ENCODE peak calls at places on chromosomes 2 and 18, in five cellular contexts. A, E, Q, U and O are unnamed samples.

GRCh38 chr18:46728219-46728930 is 28.5 kb downstream of the ST8SIA5 start:
- DNase-seq in U (no peak), E (no peak), Q (no peak), A (no peak), O (no peak)

GRCh38 chr2:172588931-172589330 is 33.0 kb downstream of the PDK1 start:
- DNase-seq in Q (no peak), A (no peak), U (no peak), E (no peak), O (no peak)

GRCh38 chr2:149020432-149020851 is 18.1 kb upstream of the LYPD6B start:
- DNase-seq in Q (no peak), A (no peak), U (peak), E (no peak), O (peak)

GRCh38 chr2:181552808-181553207 is 95.6 kb downstream of the ITGA4 start:
- DNase-seq in E (no peak), A (no peak), Q (no peak), U (no peak), O (no peak)

GRCh38 chr2:233209117-233209977 is 42.1 kb upstream of the ATG16L1 start:
- DNase-seq in U (no peak), Q (no peak), A (peak), E (no peak), O (no peak)

GRCh38 chr18:24600076-24600654 is 139.7 kb downstream of the HRH4 start:
- DNase-seq in E (peak), U (no peak), Q (no peak), A (peak), O (no peak)

GRCh38 chr18:79948719-79949411 is 2.6 kb downstream of the SLC66A2 start:
- DNase-seq in E (no peak), Q (no peak), U (no peak), A (no peak), O (no peak)

GRCh38 chr2:231436957-231437356 is 27.3 kb downstream of the NCL start:
- DNase-seq in U (no peak), A (no peak), Q (no peak), E (no peak), O (no peak)

GRCh38 chr2:203122317-203122998 is 107.8 kb downstream of the NBEAL1 start:
- DNase-seq in A (no peak), Q (no peak), E (no peak), U (no peak), O (no peak)

GRCh38 chr2:213285404-213285803 is 1.1 kb downstream of the SPAG16 start:
- DNase-seq in Q (no peak), E (no peak), U (no peak), A (no peak), O (no peak)

GRCh38 chr18:79361766-79362522 is 33.8 kb upstream of the NFATC1 start:
- DNase-seq in Q (no peak), E (no peak), U (no peak), A (peak), O (no peak)

GRCh38 chr2:15169326-15170038 is 391.7 kb downstream of the NBAS start:
- DNase-seq in A (peak), E (no peak), Q (no peak), U (no peak), O (no peak)

GRCh38 chr2:166230024-166230723 is 102.4 kb upstream of the SCN1A start:
- DNase-seq in U (no peak), E (no peak), A (peak), Q (no peak), O (no peak)

GRCh38 chr18:8260319-8260718 is 348.9 kb upstream of the RAB12 start:
- DNase-seq in A (no peak), Q (no peak), U (no peak), E (no peak), O (no peak)

GRCh38 chr2:10584242-10584753 is 105.5 kb downstream of the NOL10 start:
- DNase-seq in E (no peak), U (no peak), Q (no peak), A (peak), O (no peak)

GRCh38 chr2:71452565-71452964 is 796 bp upstream of the DYSF start:
- DNase-seq in Q (peak), U (no peak), E (peak), A (peak), O (no peak)

GRCh38 chr18:34117319-34117718 is 107.4 kb downstream of the NOL4 start:
- DNase-seq in Q (no peak), A (no peak), U (no peak), E (no peak), O (no peak)

GRCh38 chr2:101820519-101820918 is 123.0 kb downstream of the MAP4K4 start:
- DNase-seq in U (no peak), Q (no peak), A (peak), E (no peak), O (no peak)

GRCh38 chr18:11981633-11982366 is 493 bp downstream of the IMPA2 start:
- DNase-seq in U (peak), E (no peak), A (no peak), Q (peak), O (peak)

GRCh38 chr2:7053650-7054262 is 136.5 kb downstream of the RNF144A start:
- DNase-seq in U (no peak), Q (no peak), E (no peak), A (no peak), O (no peak)

GRCh38 chr2:106857882-106858478 is 28.0 kb downstream of the ST6GAL2 start:
- DNase-seq in A (no peak), Q (no peak), E (no peak), U (no peak), O (no peak)

GRCh38 chr2:191566347-191566746 is 111.6 kb upstream of the NABP1 start:
- DNase-seq in U (peak), E (peak), Q (peak), A (peak), O (no peak)

GRCh38 chr2:40220177-40220925 is 231.5 kb downstream of the SLC8A1 start:
- DNase-seq in A (peak), U (peak), E (peak), Q (no peak), O (no peak)

GRCh38 chr2:130807659-130808385 is 28.9 kb upstream of the ARHGEF4 start:
- DNase-seq in U (no peak), E (no peak), A (no peak), Q (no peak), O (no peak)

GRCh38 chr2:45755585-45756330 is 104.3 kb downstream of the PRKCE start:
- DNase-seq in U (no peak), E (no peak), A (peak), Q (no peak), O (no peak)

GRCh38 chr2:173451137-173451536 is 96.5 kb downstream of the CDCA7 start:
- DNase-seq in A (no peak), E (no peak), U (no peak), Q (no peak), O (no peak)

GRCh38 chr2:231632559-231633142 is 40.0 kb downstream of the TEX44 start:
- DNase-seq in U (no peak), Q (no peak), A (peak), E (no peak), O (no peak)

GRCh38 chr2:111121873-111122630 is 1.3 kb downstream of the BCL2L11 start:
- DNase-seq in E (peak), U (peak), A (peak), Q (peak), O (peak)

GRCh38 chr2:45432406-45432805 is 178.7 kb downstream of the SRBD1 start:
- DNase-seq in Q (no peak), U (no peak), E (no peak), A (peak), O (no peak)

GRCh38 chr2:238063414-238064189 is 2.8 kb downstream of the SCLY start:
- DNase-seq in Q (no peak), A (no peak), U (no peak), E (no peak), O (no peak)

GRCh38 chr2:12314119-12314735 is 402.5 kb upstream of the TRIB2 start:
- DNase-seq in E (peak), Q (no peak), A (no peak), U (no peak), O (no peak)

GRCh38 chr2:29900971-29901633 is 20.3 kb downstream of the ALK start:
- DNase-seq in U (no peak), Q (no peak), E (no peak), A (no peak), O (no peak)

GRCh38 chr2:238458641-238459040 is 31.9 kb downstream of the ASB1 start:
- DNase-seq in Q (no peak), E (no peak), U (no peak), A (no peak), O (no peak)

GRCh38 chr2:143608758-143609157 is 479.5 kb downstream of the ARHGAP15 start:
- DNase-seq in E (no peak), A (no peak), Q (no peak), U (no peak), O (no peak)

GRCh38 chr2:201151127-201152074 is 31.5 kb upstream of the CASP10 start:
- DNase-seq in E (no peak), A (peak), Q (no peak), U (no peak), O (no peak)

GRCh38 chr2:27946530-27946929 is 56.0 kb downstream of the BABAM2 start:
- DNase-seq in E (no peak), A (no peak), U (no peak), Q (no peak), O (no peak)

GRCh38 chr18:4233468-4233867 is 221.6 kb downstream of the DLGAP1 start:
- DNase-seq in E (no peak), U (no peak), A (no peak), Q (no peak), O (no peak)

GRCh38 chr2:108324531-108325256 is 36.0 kb downstream of the SULT1C2 start:
- DNase-seq in U (no peak), Q (no peak), A (peak), E (no peak), O (no peak)

GRCh38 chr2:55947759-55948158 is 24.2 kb upstream of the EFEMP1 start:
- DNase-seq in E (no peak), U (no peak), Q (no peak), A (no peak), O (no peak)

DNA sequence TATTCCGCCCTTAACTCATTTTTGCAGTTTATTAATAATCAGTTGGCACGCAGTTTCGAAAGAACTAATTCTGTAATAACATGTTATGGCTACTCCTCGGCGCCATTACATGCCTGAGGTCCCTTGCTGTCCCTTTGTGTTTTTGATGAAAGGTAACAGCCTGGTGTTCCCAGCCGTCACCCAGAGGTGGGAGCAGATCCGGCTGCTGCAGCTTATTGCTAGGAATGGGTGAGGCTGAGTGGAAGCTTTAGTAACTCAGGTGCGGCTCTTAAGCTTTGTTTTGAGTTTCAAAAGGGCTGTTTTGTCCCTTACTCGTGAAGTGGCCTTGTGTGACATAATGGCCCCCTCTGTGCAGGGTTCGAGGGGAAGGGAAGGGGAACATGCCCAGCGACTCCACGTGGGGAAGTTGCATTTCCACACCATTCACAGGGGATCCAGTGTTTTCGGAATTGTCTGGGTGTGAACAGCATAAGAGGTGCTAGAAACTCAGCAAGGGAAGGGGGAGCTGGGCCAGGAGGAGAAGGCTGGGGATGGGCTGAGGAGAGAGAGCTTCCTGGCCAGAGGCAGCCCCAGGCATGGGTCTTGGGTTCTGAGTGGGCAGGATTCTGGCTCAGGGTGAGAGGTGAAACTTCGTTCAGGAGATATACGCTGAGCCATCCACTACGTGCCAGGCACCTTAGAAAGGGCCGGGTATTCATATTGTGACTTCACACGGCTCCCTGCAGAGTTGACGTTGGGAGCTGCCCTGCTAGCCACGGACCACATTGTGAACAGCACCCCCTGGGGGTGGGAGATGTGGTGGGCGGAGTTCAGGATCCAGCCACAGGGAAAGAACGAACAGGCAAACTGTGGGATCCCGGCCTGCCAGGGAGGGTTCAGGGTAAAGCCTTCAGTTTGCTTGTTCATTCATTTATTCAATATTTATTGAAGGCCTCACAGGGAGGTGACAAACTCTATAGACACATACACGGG is 84.4 kb downstream of the TGOLN2 start:
- DNase-seq in Q (peak), A (no peak), U (peak), E (peak), O (peak)
- TF ChIP-seq CTCF in Q (peak), A (peak), U (no peak), E (peak), O (peak)

DNA sequence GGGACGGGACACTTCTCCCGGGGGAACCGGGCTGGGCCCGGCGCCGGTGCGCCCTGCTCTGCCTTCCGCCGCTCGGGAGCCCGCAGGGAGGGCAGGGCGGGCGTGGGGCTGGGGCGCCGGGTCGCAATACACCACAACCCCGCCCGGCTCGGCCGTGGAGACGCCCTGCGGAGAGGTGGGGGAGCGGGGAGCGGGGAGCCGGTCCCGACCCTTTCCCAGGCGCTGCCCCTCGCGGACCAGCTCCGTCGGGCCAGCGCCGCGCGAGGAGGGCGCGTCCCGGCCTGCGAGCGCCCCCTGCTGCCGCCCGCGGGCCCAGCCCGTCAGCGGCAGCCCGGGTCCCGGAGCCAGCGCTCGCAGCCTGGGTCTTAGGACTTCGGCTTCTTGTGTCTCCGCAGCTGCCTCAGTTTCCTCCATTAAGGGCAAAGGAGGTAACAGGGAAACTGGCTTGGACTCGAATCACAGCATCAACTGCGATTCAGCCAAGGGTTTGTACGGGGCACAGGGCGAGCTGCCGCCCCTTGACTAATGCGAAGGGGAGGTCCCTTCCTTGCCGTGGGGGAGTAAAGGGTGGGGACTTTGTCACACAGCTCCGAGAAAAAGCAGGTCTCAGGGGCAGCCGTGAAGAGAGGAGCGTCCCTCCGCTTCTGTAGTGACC is 635 bp upstream of the ADRA2B start:
- DNase-seq in E (peak), U (no peak), A (no peak), Q (peak), O (no peak)
- TF ChIP-seq CTCF in E (peak), U (peak), A (peak), Q (peak), O (peak)

GRCh38 chr2:72973566-72974435 is 56.5 kb downstream of the EMX1 start:
- DNase-seq in U (no peak), A (peak), Q (peak), E (peak), O (no peak)
- TF ChIP-seq CTCF in U (peak), A (peak), Q (peak), E (peak), O (no peak)

DNA sequence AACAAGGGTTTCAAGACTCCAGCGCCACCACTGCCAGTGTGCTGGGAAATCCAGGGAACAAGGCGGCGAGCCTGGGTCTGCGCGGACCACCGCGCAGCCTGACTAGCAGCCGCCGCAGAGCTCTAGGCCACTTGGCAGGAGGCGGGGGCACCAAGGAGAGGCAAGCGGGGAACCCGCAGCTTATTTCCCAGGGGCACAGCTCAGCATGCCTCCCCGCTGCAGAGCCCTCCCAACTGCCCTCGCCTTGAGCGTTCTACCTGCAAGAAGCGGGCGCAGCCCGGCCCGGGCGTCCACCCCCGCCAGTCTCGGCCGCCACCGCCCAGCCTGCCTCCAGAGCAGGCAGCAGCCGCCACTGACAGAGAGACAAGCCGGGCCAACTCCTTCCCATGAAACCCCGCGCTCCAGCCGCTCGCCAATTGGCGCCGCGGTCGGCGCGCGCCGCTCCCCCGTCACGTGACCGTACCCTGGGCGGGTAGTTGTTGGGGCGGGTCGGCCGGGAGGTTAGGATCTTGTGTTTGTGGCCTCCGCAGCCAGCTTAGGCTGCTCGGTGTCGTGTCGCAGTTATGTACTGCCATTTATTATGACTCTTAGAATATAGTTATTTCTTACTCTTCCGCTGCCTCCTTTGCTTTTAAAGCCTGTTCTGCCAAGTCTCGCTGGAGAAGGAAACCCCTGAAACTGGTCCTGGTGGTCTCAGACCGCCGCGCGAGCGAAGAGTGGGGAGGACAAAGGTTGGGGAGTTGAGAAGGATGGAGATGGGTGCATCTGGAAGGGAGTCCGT is at the start of gene LNPK:
- DNase-seq in A (peak), E (peak), Q (peak), U (peak), O (peak)
- TF ChIP-seq CTCF in A (no peak), E (no peak), Q (no peak), U (no peak), O (no peak)

GRCh38 chr2:65017335-65017734 is 28.1 kb downstream of the SLC1A4 start:
- DNase-seq in A (no peak), Q (no peak), E (peak), U (no peak), O (peak)
- TF ChIP-seq CTCF in A (no peak), Q (no peak), E (peak), U (no peak), O (no peak)